ENCODE peak calls at places on chromosomes 12 and 14, in six cellular contexts. One of them, this sample, is unnamed.

GRCh38 chr12:51771008-51771407 is 77.5 kb downstream of the FIGNL2 start:
- DNase-seq in GM12891: no peak
- DNase-seq in K562: no peak
- DNase-seq in H1: no peak
- DNase-seq in HepG2: no peak
- DNase-seq in GM12878: no peak
- DNase-seq in this sample: no peak

GRCh38 chr12:102962532-102962931 is 5.1 kb downstream of the ASCL1 start:
- DNase-seq in GM12891: no peak
- DNase-seq in K562: no peak
- DNase-seq in H1: no peak
- DNase-seq in HepG2: no peak
- DNase-seq in GM12878: no peak
- DNase-seq in this sample: no peak

GRCh38 chr12:16112626-16113560 is 164.6 kb downstream of the SLC15A5 start:
- DNase-seq in GM12891: no peak
- DNase-seq in K562: peak
- DNase-seq in H1: peak
- DNase-seq in HepG2: no peak
- DNase-seq in GM12878: no peak
- DNase-seq in this sample: no peak

GRCh38 chr14:58805057-58805456 is 167.3 kb downstream of the DACT1 start:
- DNase-seq in GM12891: no peak
- DNase-seq in K562: no peak
- DNase-seq in H1: no peak
- DNase-seq in HepG2: no peak
- DNase-seq in GM12878: no peak
- DNase-seq in this sample: no peak

GRCh38 chr12:84422340-84422739 is 490.3 kb downstream of the SLC6A15 start:
- DNase-seq in GM12891: no peak
- DNase-seq in K562: no peak
- DNase-seq in H1: no peak
- DNase-seq in HepG2: no peak
- DNase-seq in GM12878: no peak
- DNase-seq in this sample: no peak

GRCh38 chr12:32272465-32272864 is 126.9 kb upstream of the FGD4 start:
- DNase-seq in GM12891: no peak
- DNase-seq in K562: no peak
- DNase-seq in H1: no peak
- DNase-seq in HepG2: no peak
- DNase-seq in GM12878: no peak
- DNase-seq in this sample: no peak

GRCh38 chr12:44157359-44157758 is 321.5 kb downstream of the TMEM117 start:
- DNase-seq in GM12891: no peak
- DNase-seq in K562: no peak
- DNase-seq in H1: no peak
- DNase-seq in HepG2: no peak
- DNase-seq in GM12878: no peak
- DNase-seq in this sample: no peak

GRCh38 chr12:119204716-119205285 is 26.1 kb downstream of the HSPB8 start:
- DNase-seq in GM12891: no peak
- DNase-seq in K562: no peak
- DNase-seq in H1: no peak
- DNase-seq in HepG2: no peak
- DNase-seq in GM12878: no peak
- DNase-seq in this sample: no peak

GRCh38 chr14:79363291-79363690 is 848.0 kb downstream of the DIO2 start:
- DNase-seq in GM12891: no peak
- DNase-seq in K562: no peak
- DNase-seq in H1: no peak
- DNase-seq in HepG2: no peak
- DNase-seq in GM12878: no peak
- DNase-seq in this sample: no peak

DNA sequence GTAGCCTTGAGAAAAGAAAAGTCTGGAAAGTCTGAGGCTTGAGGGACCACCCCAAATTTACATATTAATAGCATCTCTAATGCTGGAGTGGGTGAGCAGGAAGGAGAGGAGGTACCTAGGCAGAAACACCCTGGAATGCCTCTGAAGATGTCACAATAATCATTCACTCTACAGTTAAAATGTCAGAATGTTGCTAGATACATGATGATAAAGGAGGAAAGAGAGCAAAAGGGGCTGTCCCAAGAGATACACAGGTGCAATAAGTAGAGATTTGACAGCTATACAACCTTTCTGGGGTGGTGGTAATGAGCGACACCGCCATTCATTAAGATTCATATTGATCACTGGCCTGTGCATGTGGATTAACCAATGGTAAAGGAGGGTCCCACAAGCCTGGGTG is 540.5 kb upstream of the FBXO33 start:
- DNase-seq in GM12891: no peak
- DNase-seq in K562: no peak
- DNase-seq in H1: no peak
- DNase-seq in HepG2: no peak
- DNase-seq in GM12878: no peak
- DNase-seq in this sample: no peak
- TF ChIP-seq POLR2AphosphoS5 in GM12891: no peak
- TF ChIP-seq POLR2AphosphoS5 in K562: no peak
- TF ChIP-seq POLR2AphosphoS5 in H1: no peak
- TF ChIP-seq POLR2AphosphoS5 in HepG2: no peak
- TF ChIP-seq POLR2AphosphoS5 in GM12878: no peak
- TF ChIP-seq POLR2AphosphoS5 in this sample: no peak

DNA sequence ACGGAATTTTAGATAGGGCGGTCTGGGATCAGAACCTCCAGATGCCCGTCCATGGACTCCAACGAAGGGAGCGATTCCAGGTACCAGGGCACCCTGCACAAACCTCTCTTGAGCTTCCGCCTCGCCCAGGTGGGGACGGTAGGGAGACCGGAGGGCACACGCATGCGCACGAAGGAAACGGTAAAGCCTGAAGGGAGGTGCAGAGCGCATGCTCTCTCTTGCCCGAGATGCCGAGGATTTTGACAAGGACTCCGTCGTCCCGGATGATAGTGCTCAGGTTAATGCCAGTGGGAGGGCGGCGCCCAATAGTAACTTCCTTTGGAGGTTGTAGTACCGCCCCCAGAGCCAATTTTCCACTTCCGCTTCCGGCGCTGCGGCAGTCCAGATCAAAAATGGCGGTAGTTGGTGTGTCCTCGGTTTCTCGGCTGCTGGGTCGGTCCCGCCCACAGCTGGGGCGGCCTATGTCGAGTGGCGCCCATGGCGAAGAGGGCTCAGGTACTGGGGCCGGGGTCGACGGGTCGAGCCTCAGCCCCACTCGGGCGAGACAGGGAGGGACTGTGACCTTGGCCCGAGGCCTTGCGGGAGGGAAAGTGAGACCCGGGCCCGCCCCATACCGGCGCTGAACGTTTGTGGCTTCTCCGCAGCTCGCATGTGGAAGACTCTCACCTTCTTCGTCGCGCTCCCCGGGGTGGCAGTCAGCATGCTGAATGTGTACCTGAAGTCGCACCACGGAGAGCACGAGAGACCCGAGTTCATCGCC is at the start of gene COX6A1:
- DNase-seq in GM12891: peak
- DNase-seq in K562: peak
- DNase-seq in H1: peak
- DNase-seq in HepG2: peak
- DNase-seq in GM12878: peak
- DNase-seq in this sample: peak
- TF ChIP-seq POLR2A in GM12891: peak
- TF ChIP-seq POLR2A in K562: peak
- TF ChIP-seq POLR2A in H1: peak
- TF ChIP-seq POLR2A in HepG2: peak
- TF ChIP-seq POLR2A in GM12878: peak
- TF ChIP-seq POLR2A in this sample: peak

GRCh38 chr14:52328286-52328685 is 14.2 kb downstream of the PTGER2 start:
- DNase-seq in GM12891: no peak
- DNase-seq in K562: no peak
- DNase-seq in H1: no peak
- DNase-seq in HepG2: no peak
- DNase-seq in GM12878: no peak
- DNase-seq in this sample: no peak

GRCh38 chr14:52333823-52334657 is 19.9 kb downstream of the PTGER2 start:
- DNase-seq in GM12891: no peak
- DNase-seq in K562: no peak
- DNase-seq in H1: no peak
- DNase-seq in HepG2: no peak
- DNase-seq in GM12878: no peak
- DNase-seq in this sample: no peak

GRCh38 chr14:52329678-52330376 is 15.7 kb downstream of the PTGER2 start:
- DNase-seq in GM12891: no peak
- DNase-seq in K562: no peak
- DNase-seq in H1: no peak
- DNase-seq in HepG2: no peak
- DNase-seq in GM12878: no peak
- DNase-seq in this sample: no peak

GRCh38 chr14:52333108-52333507 is 19.0 kb downstream of the PTGER2 start:
- DNase-seq in GM12891: no peak
- DNase-seq in K562: no peak
- DNase-seq in H1: no peak
- DNase-seq in HepG2: no peak
- DNase-seq in GM12878: no peak
- DNase-seq in this sample: no peak

DNA sequence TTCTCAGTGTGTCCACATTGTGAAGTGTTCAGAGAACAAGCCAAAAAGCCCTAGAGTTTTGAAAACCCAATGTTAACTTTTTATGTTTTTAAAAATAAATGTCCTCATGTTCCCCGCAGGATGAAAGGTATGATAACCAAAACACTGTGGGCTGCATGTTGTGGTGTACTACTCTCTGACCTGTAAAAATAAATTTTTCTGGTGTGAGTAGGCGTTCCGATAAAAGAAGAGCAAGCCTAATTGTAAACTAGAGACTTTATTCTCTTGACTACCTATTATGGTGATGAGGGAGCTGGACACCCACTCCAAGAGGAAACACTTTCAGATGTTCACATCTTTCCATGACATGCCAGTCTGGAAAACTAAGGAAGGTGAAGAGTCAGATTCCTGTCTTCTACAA is 18.2 kb downstream of the PTGER2 start:
- DNase-seq in GM12891: no peak
- DNase-seq in K562: no peak
- DNase-seq in H1: no peak
- DNase-seq in HepG2: no peak
- DNase-seq in GM12878: no peak
- DNase-seq in this sample: no peak
- TF ChIP-seq TAF1 in GM12891: no peak
- TF ChIP-seq TAF1 in K562: no peak
- TF ChIP-seq TAF1 in H1: no peak
- TF ChIP-seq TAF1 in HepG2: no peak
- TF ChIP-seq TAF1 in GM12878: no peak
- TF ChIP-seq TAF1 in this sample: no peak

DNA sequence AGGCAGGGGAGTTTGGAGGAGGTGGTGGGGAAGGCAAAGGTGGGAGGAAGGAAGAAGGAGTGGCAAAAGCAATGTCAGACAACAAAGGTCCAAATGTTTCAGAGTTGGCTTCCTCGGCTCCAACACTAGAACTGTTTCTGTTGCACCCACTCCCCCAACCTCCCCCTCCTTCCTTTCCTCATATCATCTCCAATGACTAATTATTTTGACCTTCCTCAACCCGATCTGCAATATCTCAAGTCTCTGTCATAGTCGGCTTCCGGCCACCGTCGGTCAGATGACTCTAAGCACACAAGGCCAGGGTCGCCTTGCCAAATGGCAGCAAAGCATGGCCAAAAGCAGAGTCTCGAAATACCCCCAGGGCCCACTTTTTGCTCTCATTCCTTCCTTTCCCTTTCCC is 637.0 kb upstream of the TBX3 start:
- DNase-seq in GM12891: no peak
- DNase-seq in K562: no peak
- DNase-seq in H1: no peak
- DNase-seq in HepG2: no peak
- DNase-seq in GM12878: no peak
- DNase-seq in this sample: no peak
- TF ChIP-seq POLR2AphosphoS5 in GM12891: no peak
- TF ChIP-seq POLR2AphosphoS5 in K562: no peak
- TF ChIP-seq POLR2AphosphoS5 in H1: no peak
- TF ChIP-seq POLR2AphosphoS5 in HepG2: no peak
- TF ChIP-seq POLR2AphosphoS5 in GM12878: no peak
- TF ChIP-seq POLR2AphosphoS5 in this sample: no peak

DNA sequence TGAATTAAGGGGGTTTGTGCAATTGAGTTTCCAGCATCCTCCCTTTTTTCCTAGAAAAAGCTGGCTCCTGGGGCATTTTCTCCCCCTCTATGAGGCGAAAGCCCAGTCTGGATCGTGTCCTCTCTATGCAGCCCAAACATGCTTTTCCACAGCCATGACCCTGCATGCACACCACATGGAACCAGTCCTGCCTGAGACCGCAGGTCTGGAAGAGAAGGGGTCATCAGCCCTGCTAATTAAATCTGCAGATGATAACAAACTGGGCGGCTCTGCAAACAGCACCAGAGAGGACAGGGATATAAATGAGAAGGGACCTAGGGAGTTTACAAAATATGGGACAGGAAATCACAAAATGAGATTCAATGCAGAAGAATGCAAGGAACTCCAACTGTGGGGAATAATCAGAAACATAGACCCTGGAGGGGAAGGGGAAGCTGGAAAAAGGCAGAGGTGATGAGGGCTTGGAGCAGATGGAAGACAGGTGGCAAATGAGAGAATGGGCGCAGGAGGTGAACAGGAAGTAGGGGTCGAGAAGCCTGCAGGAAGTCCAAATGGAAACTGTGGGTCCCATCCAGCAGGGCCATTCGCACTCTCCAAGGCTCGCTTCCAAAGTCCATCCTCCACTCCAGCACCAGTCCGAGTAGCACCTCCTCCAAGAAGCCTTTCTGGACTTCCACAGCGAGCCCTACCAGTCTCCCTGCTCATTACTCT is 76.3 kb downstream of the ANO2 start:
- DNase-seq in GM12891: no peak
- DNase-seq in K562: no peak
- DNase-seq in H1: no peak
- DNase-seq in HepG2: no peak
- DNase-seq in GM12878: no peak
- DNase-seq in this sample: no peak
- TF ChIP-seq POLR2A in GM12891: no peak
- TF ChIP-seq POLR2A in K562: no peak
- TF ChIP-seq POLR2A in H1: no peak
- TF ChIP-seq POLR2A in HepG2: no peak
- TF ChIP-seq POLR2A in GM12878: no peak
- TF ChIP-seq POLR2A in this sample: no peak

This sample was measured in GM12892.